ENCODE peak calls at places on chromosomes 16 and 17, in four cellular contexts. C, X, W and V are unnamed samples.
A peak's percentile ranks its signal among the peaks of the same experiment; 100 is the strongest.

GRCh38 chr17:27218719-27219488 is 75.0 kb upstream of the WSB1 start:
- DNase-seq in C (no peak), W (no peak), X (no peak), V (no peak)

GRCh38 chr17:65638221-65638940 is 76.9 kb upstream of the AXIN2 start:
- DNase-seq in W (no peak), C (peak; percentile 27), X (no peak), V (no peak)

GRCh38 chr16:88737298-88738166 is 31.2 kb downstream of the CTU2 start:
- DNase-seq in W (peak; percentile 89), C (peak; percentile 86), X (peak; percentile 87), V (peak; percentile 90)

GRCh38 chr17:47698749-47699535 is 5.0 kb downstream of the TBKBP1 start:
- DNase-seq in X (peak; percentile 75), W (peak; percentile 74), C (peak; percentile 65), V (peak; percentile 72)

GRCh38 chr17:34319087-34319486 is at the start of gene CCL8:
- DNase-seq in C (no peak), X (no peak), W (no peak), V (no peak)

GRCh38 chr17:44260296-44260695 is 7.6 kb downstream of the SLC4A1 start:
- DNase-seq in W (no peak), C (no peak), X (no peak), V (no peak)

GRCh38 chr16:22386976-22387375 is 12.6 kb upstream of the CDR2 start:
- DNase-seq in X (no peak), C (no peak), W (no peak), V (no peak)

GRCh38 chr17:77580531-77580930 is 378.0 kb upstream of the TNRC6C start:
- DNase-seq in C (no peak), X (no peak), W (no peak), V (no peak)

GRCh38 chr17:13600475-13601316 is 1.0 kb downstream of the HS3ST3A1 start:
- DNase-seq in C (no peak), X (peak; percentile 21), W (no peak), V (no peak)

GRCh38 chr17:39174907-39175694 is 9.1 kb upstream of the ARL5C start:
- DNase-seq in X (peak; percentile 84), C (peak; percentile 89), W (peak; percentile 90), V (peak; percentile 65)

GRCh38 chr16:73697336-73697735 is 599.3 kb upstream of the PSMD7 start:
- DNase-seq in W (no peak), C (no peak), X (no peak), V (no peak)

GRCh38 chr17:78596871-78597635 is 19.9 kb upstream of the DNAH17 start:
- DNase-seq in X (no peak), W (no peak), C (no peak), V (no peak)

GRCh38 chr16:29107299-29107698 is 122.4 kb downstream of the LAT start:
- DNase-seq in X (no peak), C (no peak), W (no peak), V (peak; percentile 83)

GRCh38 chr17:5911919-5912318 is 158.3 kb upstream of the WSCD1 start:
- DNase-seq in W (no peak), X (no peak), C (no peak), V (no peak)

GRCh38 chr16:66188786-66189725 is 177.4 kb upstream of the CDH5 start:
- DNase-seq in C (no peak), W (no peak), X (peak; percentile 20), V (peak; percentile 21)

GRCh38 chr17:5509482-5509881 is 23.1 kb downstream of the MIS12 start:
- DNase-seq in X (no peak), C (no peak), W (no peak), V (no peak)

GRCh38 chr16:85615852-85616607 is 2.9 kb downstream of the GSE1 start:
- DNase-seq in W (peak; percentile 91), X (peak; percentile 93), C (peak; percentile 84), V (peak; percentile 85)

GRCh38 chr17:48103379-48103715 is 2.1 kb upstream of the CBX1 start:
- DNase-seq in X (no peak), C (no peak), W (peak; percentile 41), V (no peak)

GRCh38 chr17:50149425-50150353 is 788 bp downstream of the PPP1R9B start:
- DNase-seq in C (peak; percentile 79), X (peak; percentile 61), W (peak; percentile 80), V (peak; percentile 82)

GRCh38 chr16:70157105-70157476 is 16.5 kb upstream of the CLEC18C start:
- DNase-seq in C (no peak), W (no peak), X (no peak), V (no peak)

GRCh38 chr17:48211011-48211410 is 103.4 kb downstream of the SNX11 start:
- DNase-seq in C (no peak), X (no peak), W (no peak), V (no peak)

GRCh38 chr16:35909351-35909954 is 2450.0 kb downstream of the TP53TG3F start:
- DNase-seq in X (no peak), C (no peak), W (no peak), V (no peak)

GRCh38 chr17:76014100-76014924 is 12.8 kb downstream of the EVPL start:
- DNase-seq in C (peak; percentile 87), W (peak; percentile 87), X (peak; percentile 88), V (peak; percentile 81)

GRCh38 chr17:2508035-2508434 is 3.7 kb downstream of the METTL16 start:
- DNase-seq in X (no peak), C (no peak), W (no peak), V (no peak)

GRCh38 chr16:46736695-46737094 is 11.4 kb downstream of the MYLK3 start:
- DNase-seq in W (peak; percentile 45), C (no peak), X (peak; percentile 36), V (no peak)

GRCh38 chr17:65243838-65244237 is 106.7 kb downstream of the RGS9 start:
- DNase-seq in C (no peak), W (no peak), X (no peak), V (no peak)

GRCh38 chr16:75306102-75306762 is 54.8 kb upstream of the BCAR1 start:
- DNase-seq in C (peak; percentile 54), X (no peak), W (no peak), V (peak; percentile 65)

GRCh38 chr16:84357191-84357651 is 11.1 kb upstream of the ATP2C2 start:
- DNase-seq in W (no peak), C (no peak), X (no peak), V (no peak)

GRCh38 chr16:19406891-19407491 is 10.7 kb upstream of the TMC5 start:
- DNase-seq in C (no peak), X (no peak), W (no peak), V (no peak)

GRCh38 chr17:45162022-45162687 is 480 bp downstream of the HEXIM2 start:
- DNase-seq in X (no peak), W (peak; percentile 73), C (peak; percentile 25), V (peak; percentile 45)

GRCh38 chr16:88999457-89000206 is 22.6 kb upstream of the CBFA2T3 start:
- DNase-seq in W (no peak), C (no peak), X (no peak), V (no peak)

GRCh38 chr17:79108870-79109269 is 34.2 kb downstream of the ENGASE start:
- DNase-seq in W (no peak), C (no peak), X (no peak), V (no peak)

GRCh38 chr17:35141681-35142466 is at the start of gene NLE1:
- DNase-seq in W (peak; percentile 85), X (peak; percentile 89), C (peak; percentile 82), V (peak; percentile 82)

GRCh38 chr16:52528393-52529080 is 18.4 kb downstream of the TOX3 start:
- DNase-seq in C (no peak), W (no peak), X (no peak), V (no peak)
- TF ChIP-seq CTCF in C (no peak), W (no peak), X (peak; percentile 30), V (no peak)

GRCh38 chr16:17414916-17415315 is 55.8 kb downstream of the XYLT1 start:
- DNase-seq in C (no peak), W (no peak), X (no peak), V (no peak)
- H3K4me1 ChIP-seq in C (peaks cover 23% of the 10 kb centered on the region), W (peaks cover 34% of the 10 kb centered on the region), X (no peaks in the 10 kb centered on the region), V (no peaks in the 10 kb centered on the region)

DNA sequence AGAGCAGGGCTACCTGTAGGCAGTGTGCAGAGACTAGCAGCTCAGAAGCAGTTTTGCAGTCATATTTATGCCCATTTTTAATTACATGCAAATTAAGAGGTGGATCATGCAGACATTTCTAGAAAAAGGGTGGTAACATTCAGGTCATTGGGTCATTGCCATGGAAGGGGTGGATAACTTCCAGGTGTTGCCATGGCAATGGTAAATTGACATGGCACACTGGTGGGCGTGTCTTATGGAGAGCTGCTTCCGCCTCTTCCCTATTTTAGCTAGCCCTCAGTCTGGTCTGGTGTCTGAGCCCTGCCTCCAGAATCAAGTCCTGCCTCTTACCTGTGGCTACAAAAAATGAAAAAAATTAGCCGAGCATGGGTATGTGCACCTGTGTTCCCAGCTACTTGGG is 2.8 kb upstream of the DNAI2 start:
- DNase-seq in X (no peak), W (no peak), C (no peak), V (no peak)
- H3K9me3 ChIP-seq in X (no peaks in the 10 kb centered on the region), W (no peaks in the 10 kb centered on the region), C (no peaks in the 10 kb centered on the region), V (no peaks in the 10 kb centered on the region)

GRCh38 chr16:57145964-57146647 is 39.7 kb downstream of the PSME3IP1 start:
- DNase-seq in W (peak; percentile 58), C (no peak), X (no peak), V (no peak)

GRCh38 chr16:57147381-57148191 is 38.3 kb downstream of the PSME3IP1 start:
- DNase-seq in W (peak; percentile 66), X (no peak), C (peak; percentile 16), V (no peak)

GRCh38 chr16:57148481-57148880 is 37.4 kb downstream of the PSME3IP1 start:
- DNase-seq in C (no peak), X (no peak), W (peak; percentile 57), V (no peak)

GRCh38 chr16:57145046-57145963 is 40.5 kb downstream of the PSME3IP1 start:
- DNase-seq in W (peak; percentile 52), X (no peak), C (no peak), V (no peak)

GRCh38 chr16:57146735-57147134 is 39.1 kb downstream of the PSME3IP1 start:
- DNase-seq in C (no peak), W (peak; percentile 55), X (peak; percentile 44), V (no peak)
- TF ChIP-seq CTCF in C (no peak), W (no peak), X (peak; percentile 41), V (no peak)

GRCh38 chr16:57807252-57807967 is 5.1 kb upstream of the KIFC3 start:
- DNase-seq in X (no peak), W (no peak), C (no peak), V (peak; percentile 48)
- H3K4me1 ChIP-seq in X (peaks cover 24% of the 10 kb centered on the region), W (peaks cover 38% of the 10 kb centered on the region), C (peaks cover 67% of the 10 kb centered on the region), V (peaks cover 23% of the 10 kb centered on the region)

DNA sequence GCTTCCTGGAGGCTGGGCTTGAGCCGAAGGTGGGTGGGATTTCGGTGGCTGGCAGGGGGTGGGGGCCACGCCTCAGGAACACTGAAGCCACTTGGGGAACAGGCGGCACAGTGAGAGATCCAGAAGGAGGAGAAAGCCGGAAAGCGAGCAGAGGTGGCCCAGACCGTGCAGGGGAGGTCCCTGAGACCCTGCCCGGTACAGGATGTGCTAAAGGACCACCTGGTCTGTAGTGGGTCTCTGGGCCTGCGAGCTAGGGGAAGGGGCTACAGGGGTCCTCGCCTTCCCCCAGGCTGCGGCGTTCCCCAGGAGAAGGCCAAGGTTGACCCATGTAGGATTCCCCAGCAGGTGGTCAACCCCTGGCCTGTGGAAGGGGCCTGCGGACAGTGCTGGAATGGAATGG is at the start of gene TLE7:
- DNase-seq in X (no peak), W (no peak), C (no peak), V (no peak)
- H3K9me3 ChIP-seq in X (no peaks in the 10 kb centered on the region), W (peaks cover 21% of the 10 kb centered on the region), C (no peaks in the 10 kb centered on the region), V (peaks cover 44% of the 10 kb centered on the region)

GRCh38 chr17:36182176-36183000 is 6.0 kb upstream of the TBC1D3B start:
- DNase-seq in W (no peak), X (peak; percentile 24), C (peak; percentile 52), V (peak; percentile 76)
- TF ChIP-seq CTCF in W (no peak), X (no peak), C (no peak), V (no peak)

GRCh38 chr16:2160915-2161551 is 5.5 kb downstream of the TRAF7 start:
- DNase-seq in C (peak; percentile 26), X (peak; percentile 63), W (peak; percentile 94), V (no peak)
- H3K4me1 ChIP-seq in C (peaks cover 36% of the 10 kb centered on the region), X (peaks cover 14% of the 10 kb centered on the region), W (peaks cover 62% of the 10 kb centered on the region), V (peaks cover 62% of the 10 kb centered on the region)